ENCODE peak calls at places on chromosome 1, in four cellular contexts. O is NCI-H345, I is germinal center, J is COR-L47. L is an unnamed sample.

GRCh38 chr1:152585586-152585985 is 5.3 kb upstream of the LCE3D start:
- DNase-seq in O (no peak), I (no peak), J (no peak), L (no peak)

GRCh38 chr1:34705077-34705476 is 49.8 kb upstream of the GJB5 start:
- DNase-seq in I (no peak), J (no peak), O (no peak), L (no peak)

GRCh38 chr1:114715952-114716303 is 643 bp downstream of the NRAS start:
- DNase-seq in J (no peak), I (no peak), O (no peak), L (no peak)

GRCh38 chr1:43284065-43284464 is 1.3 kb downstream of the C1orf210 start:
- DNase-seq in O (no peak), I (no peak), J (no peak), L (no peak)

GRCh38 chr1:22176258-22176657 is 33.4 kb upstream of the WNT4 start:
- DNase-seq in I (no peak), O (peak; percentile 51), J (no peak), L (no peak)

GRCh38 chr1:31064685-31065309 is 720 bp downstream of the PUM1 start:
- DNase-seq in J (no peak), O (no peak), I (peak; percentile 42), L (no peak)

GRCh38 chr1:119956306-119956705 is 60.0 kb upstream of the ADAM30 start:
- DNase-seq in O (no peak), I (no peak), J (no peak), L (no peak)

GRCh38 chr1:66943361-66943969 is 18.7 kb downstream of the MIER1 start:
- DNase-seq in J (no peak), O (no peak), I (no peak), L (no peak)

GRCh38 chr1:59414406-59415133 is 117.7 kb downstream of the FGGY start:
- DNase-seq in O (no peak), I (no peak), J (no peak), L (no peak)

GRCh38 chr1:3625151-3625907 is 514 bp downstream of the TPRG1L start:
- DNase-seq in O (peak; percentile 30), J (peak; percentile 54), I (no peak), L (no peak)

GRCh38 chr1:175683491-175684175 is 59.8 kb downstream of the TNR start:
- DNase-seq in I (no peak), O (no peak), J (no peak), L (no peak)

GRCh38 chr1:209397910-209398309 is 185.6 kb upstream of the CAMK1G start:
- DNase-seq in I (no peak), J (no peak), O (no peak), L (no peak)

GRCh38 chr1:101025283-101025679 is 303 bp downstream of the DPH5 start:
- DNase-seq in J (no peak), I (peak; percentile 3), O (peak; percentile 27), L (no peak)

GRCh38 chr1:6302568-6302967 is 41.7 kb upstream of the GPR153 start:
- DNase-seq in I (no peak), J (no peak), O (no peak), L (no peak)

GRCh38 chr1:200176181-200176580 is 148.7 kb downstream of the NR5A2 start:
- DNase-seq in J (no peak), I (no peak), O (no peak), L (no peak)